ENCODE peak calls at places on chromosome 16, in four cellular contexts. G is MM.1S, J is IMR-90, Z is GM23248. F is an unnamed sample.

GRCh38 chr16:81483064-81483969 is 38.7 kb downstream of the CMIP start:
- DNase-seq in G (no peak), J (peak; percentile 67), Z (peak; percentile 22), F (peak; percentile 66)

GRCh38 chr16:2077696-2078095 is 29.9 kb downstream of the TSC2 start:
- DNase-seq in G (no peak), J (no peak), Z (no peak), F (no peak)

GRCh38 chr16:78353610-78354009 is 254.2 kb downstream of the WWOX start:
- DNase-seq in G (no peak), J (no peak), Z (no peak), F (no peak)

GRCh38 chr16:2816751-2817495 is at the start of gene PRSS21:
- DNase-seq in G (no peak), J (no peak), Z (no peak), F (no peak)

GRCh38 chr16:10647721-10648296 is 46.9 kb downstream of the TEKT5 start:
- DNase-seq in G (no peak), J (no peak), Z (no peak), F (peak; percentile 16)

GRCh38 chr16:84806256-84806889 is 13.4 kb upstream of the CRISPLD2 start:
- DNase-seq in G (no peak), J (peak; percentile 95), Z (peak; percentile 88), F (peak; percentile 94)

GRCh38 chr16:23534868-23535860 is 22.0 kb downstream of the EARS2 start:
- DNase-seq in G (no peak), J (peak; percentile 50), Z (peak; percentile 55), F (peak; percentile 23)

GRCh38 chr16:55853114-55853513 is 20.2 kb upstream of the CES1 start:
- DNase-seq in G (no peak), J (peak; percentile 26), Z (peak; percentile 72), F (peak; percentile 5)

GRCh38 chr16:48592839-48593429 is 17.0 kb downstream of the N4BP1 start:
- DNase-seq in G (peak; percentile 26), J (no peak), Z (no peak), F (no peak)

GRCh38 chr16:23959801-23960072 is 124.0 kb downstream of the PRKCB start:
- DNase-seq in G (no peak), J (no peak), Z (no peak), F (no peak)

GRCh38 chr16:64823676-64824075 is 298.2 kb downstream of the CDH11 start:
- DNase-seq in G (no peak), J (no peak), Z (no peak), F (no peak)

GRCh38 chr16:65071371-65072311 is 50.2 kb downstream of the CDH11 start:
- DNase-seq in G (no peak), J (peak; percentile 64), Z (peak; percentile 78), F (peak; percentile 73)

GRCh38 chr16:3640207-3640606 is 14.3 kb upstream of the DNASE1 start:
- DNase-seq in G (no peak), J (no peak), Z (no peak), F (no peak)

GRCh38 chr16:67025151-67025550 is 3.8 kb upstream of the CBFB start:
- DNase-seq in G (no peak), J (no peak), Z (no peak), F (no peak)

GRCh38 chr16:85750021-85750826 is 672 bp downstream of the C16orf74 start:
- DNase-seq in G (no peak), J (peak; percentile 46), Z (peak; percentile 52), F (peak; percentile 26)

GRCh38 chr16:48860341-48860740 is 250.4 kb upstream of the N4BP1 start:
- DNase-seq in G (no peak), J (no peak), Z (no peak), F (no peak)

GRCh38 chr16:8931864-8932263 is 31.8 kb downstream of the USP7 start:
- DNase-seq in G (peak; percentile 26), J (peak; percentile 68), Z (peak; percentile 66), F (peak; percentile 69)

GRCh38 chr16:74025-74424 is 1.6 kb upstream of the RHBDF1 start:
- DNase-seq in G (no peak), J (no peak), Z (no peak), F (no peak)

GRCh38 chr16:24670623-24671454 is 58.6 kb upstream of the TNRC6A start:
- DNase-seq in G (no peak), J (peak; percentile 92), Z (peak; percentile 93), F (peak; percentile 89)

GRCh38 chr16:11909653-11910551 is 5.9 kb downstream of the GSPT1 start:
- DNase-seq in G (no peak), J (peak; percentile 73), Z (peak; percentile 57), F (no peak)

GRCh38 chr16:200388-200787 is 20.1 kb downstream of the HBQ1 start:
- DNase-seq in G (no peak), J (peak; percentile 78), Z (peak; percentile 91), F (no peak)

GRCh38 chr16:84247341-84247740 is 7.5 kb upstream of the KCNG4 start:
- DNase-seq in G (no peak), J (no peak), Z (peak; percentile 35), F (no peak)

GRCh38 chr16:86029131-86029741 is 130.3 kb downstream of the IRF8 start:
- DNase-seq in G (no peak), J (peak; percentile 68), Z (peak; percentile 39), F (peak; percentile 63)

GRCh38 chr16:24534634-24535033 is 4.7 kb upstream of the RBBP6 start:
- DNase-seq in G (no peak), J (no peak), Z (peak; percentile 33), F (no peak)

GRCh38 chr16:84312783-84313382 is 18.2 kb downstream of the WFDC1 start:
- DNase-seq in G (no peak), J (no peak), Z (no peak), F (no peak)

GRCh38 chr16:61968242-61968978 is 67.8 kb downstream of the CDH8 start:
- DNase-seq in G (no peak), J (no peak), Z (no peak), F (no peak)

GRCh38 chr16:80807916-80808315 is 3.5 kb upstream of the CDYL2 start:
- DNase-seq in G (no peak), J (no peak), Z (no peak), F (no peak)

GRCh38 chr16:79717324-79717848 is 116.8 kb upstream of the MAF start:
- DNase-seq in G (no peak), J (no peak), Z (no peak), F (no peak)

GRCh38 chr16:3922241-3922640 is 41.7 kb upstream of the CREBBP start:
- DNase-seq in G (no peak), J (no peak), Z (no peak), F (no peak)

GRCh38 chr16:74601131-74601871 is 5.6 kb downstream of the GLG1 start:
- DNase-seq in G (no peak), J (no peak), Z (no peak), F (no peak)

GRCh38 chr16:57284206-57284951 is at the start of gene PLLP:
- DNase-seq in G (no peak), J (peak; percentile 8), Z (peak; percentile 52), F (peak; percentile 13)

GRCh38 chr16:2341456-2342447 is 1.2 kb upstream of the ABCA3 start:
- DNase-seq in G (no peak), J (no peak), Z (no peak), F (no peak)

GRCh38 chr16:80527297-80527696 is 13.5 kb upstream of the DYNLRB2 start:
- DNase-seq in G (peak; percentile 57), J (peak; percentile 11), Z (peak; percentile 50), F (peak; percentile 6)

GRCh38 chr16:72876981-72877373 is 171.0 kb downstream of the ZFHX3 start:
- DNase-seq in G (no peak), J (no peak), Z (no peak), F (peak; percentile 77)

GRCh38 chr16:397135-397661 is at the start of gene NME4:
- DNase-seq in G (peak; percentile 37), J (no peak), Z (peak; percentile 77), F (no peak)

GRCh38 chr16:28053461-28053860 is 10.1 kb downstream of the GSG1L start:
- DNase-seq in G (no peak), J (no peak), Z (no peak), F (no peak)

GRCh38 chr16:49651980-49652379 is 203.9 kb downstream of the ZNF423 start:
- DNase-seq in G (no peak), J (no peak), Z (no peak), F (no peak)

DNA sequence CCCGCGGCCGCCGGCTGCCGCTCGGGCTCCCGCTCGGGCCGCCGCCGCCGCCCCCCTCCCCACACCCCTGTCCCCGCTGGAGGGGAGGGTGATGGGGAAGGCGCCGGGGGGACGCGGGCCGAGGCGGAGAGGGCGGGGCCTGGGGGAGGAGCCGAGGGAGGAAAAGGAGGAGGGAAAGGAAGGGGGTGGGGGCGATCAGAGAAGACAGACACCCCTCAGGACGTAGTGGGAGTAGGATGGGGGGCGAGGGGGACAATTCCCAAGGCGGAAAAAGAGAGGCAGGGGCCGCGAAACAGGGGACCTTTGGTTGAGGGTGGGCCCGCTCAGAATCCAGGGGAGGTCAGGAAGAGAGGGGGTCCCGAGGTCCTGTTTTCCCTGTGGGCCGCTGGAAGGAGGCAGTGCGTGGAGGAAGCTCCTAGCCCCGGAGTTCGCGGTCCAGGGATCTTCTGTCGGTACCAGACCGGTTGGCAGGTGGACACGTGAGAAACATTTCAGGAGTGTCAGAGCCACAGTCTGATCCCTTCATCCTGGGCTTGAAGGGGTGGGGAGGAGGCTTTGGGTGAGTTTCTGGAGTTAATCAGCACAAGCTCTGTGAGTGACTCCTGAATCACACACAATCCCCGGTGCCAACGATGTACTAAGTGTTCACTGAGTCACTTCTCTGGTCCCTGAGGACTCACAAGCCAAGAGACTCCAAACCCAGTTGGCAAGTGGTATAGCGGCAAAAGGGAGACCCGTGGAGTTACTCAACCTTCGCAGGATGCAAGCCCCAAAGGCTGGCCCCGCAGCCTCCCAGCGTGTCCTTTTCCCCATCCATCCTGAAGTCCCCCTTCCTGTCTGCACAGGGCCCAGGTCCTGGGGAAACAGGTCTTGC is at the start of gene XYLT1:
- DNase-seq in G (peak; percentile 23), J (peak; percentile 94), Z (peak; percentile 100), F (peak; percentile 95)
- H2AFZ ChIP-seq in G (peak within 1 kb of the TSS; percentile 78), J (peak within 1 kb of the TSS; percentile 91), Z (peak within 1 kb of the TSS; percentile 84), F (peak within 1 kb of the TSS; percentile 43)

GRCh38 chr16:89117975-89118289 is 24.3 kb downstream of the ACSF3 start:
- DNase-seq in G (no peak), J (no peak), Z (no peak), F (no peak)

GRCh38 chr16:89119661-89120141 is 26.0 kb downstream of the ACSF3 start:
- DNase-seq in G (no peak), J (no peak), Z (no peak), F (no peak)

GRCh38 chr16:89118361-89119061 is 24.9 kb downstream of the ACSF3 start:
- DNase-seq in G (no peak), J (no peak), Z (no peak), F (peak; percentile 21)

GRCh38 chr16:89120281-89120680 is 26.6 kb downstream of the ACSF3 start:
- DNase-seq in G (no peak), J (no peak), Z (no peak), F (no peak)

DNA sequence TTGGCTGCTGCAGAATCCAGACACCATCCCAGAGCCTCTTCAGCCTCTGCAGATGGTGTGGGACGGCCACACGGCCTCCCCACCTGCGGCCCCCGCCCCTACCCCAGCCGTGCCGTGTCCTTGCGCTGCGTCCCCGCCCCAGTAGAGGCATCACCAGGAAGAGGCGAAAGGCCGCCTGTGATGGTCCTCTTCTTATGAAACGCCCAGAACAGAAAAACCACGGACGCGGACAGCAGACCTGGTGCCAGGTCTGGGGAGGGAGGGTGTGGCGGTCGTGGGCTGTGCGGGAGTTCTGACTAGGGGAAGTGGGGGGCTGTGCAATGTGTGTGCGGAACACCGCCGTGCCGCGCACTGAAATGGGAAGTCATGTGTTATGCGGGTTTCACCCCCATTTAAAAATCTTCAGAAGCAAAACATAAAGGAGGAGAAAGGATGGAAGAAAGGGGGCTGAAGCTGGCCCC is 25.5 kb downstream of the ACSF3 start:
- DNase-seq in G (no peak), J (no peak), Z (no peak), F (no peak)
- H3K4me1 ChIP-seq in G (peaks cover 40% of the 10 kb centered on the region), J (no peaks in the 10 kb centered on the region), Z (no peaks in the 10 kb centered on the region), F (no peaks in the 10 kb centered on the region)

GRCh38 chr16:70805380-70805779 is 4.4 kb upstream of the VAC14 start:
- DNase-seq in G (no peak), J (peak; percentile 11), Z (no peak), F (no peak)
- H2AFZ ChIP-seq in G (no peak overlapping the region), J (no peak overlapping the region), Z (no peak overlapping the region), F (no peak overlapping the region)

GRCh38 chr16:89293276-89294143 is 76.0 kb downstream of the ZNF778 start:
- DNase-seq in G (no peak), J (peak; percentile 12), Z (no peak), F (no peak)
- H3K4me1 ChIP-seq in G (no peaks in the 10 kb centered on the region), J (peaks cover 11% of the 10 kb centered on the region), Z (no peaks in the 10 kb centered on the region), F (peaks cover 2% of the 10 kb centered on the region)